ENCODE peak calls at places on chromosomes 7 and 10, in five cellular contexts. M is CD4-positive, CD25-positive, alpha-beta regulatory T cell; W is fibroblast of lung; A is GM23248; O is upper lobe of right lung. H is an unnamed sample. For H3K4me1 and H3K27me3, the result is how much of the 10 kb centered on the place peaks cover.

GRCh38 chr7:29394321-29394720 is 169.3 kb upstream of the PRR15 start:
- DNase-seq in M (no peak), W (no peak), A (no peak), O (no peak), H (no peak)

GRCh38 chr10:12489806-12490205 is 140.5 kb downstream of the CAMK1D start:
- DNase-seq in M (no peak), W (no peak), A (no peak), O (no peak), H (no peak)

GRCh38 chr10:130049244-130049643 is 61.4 kb downstream of the C10orf143 start:
- DNase-seq in M (no peak), W (no peak), A (no peak), O (no peak), H (no peak)

GRCh38 chr10:69786791-69787190 is 14.9 kb upstream of the COL13A1 start:
- DNase-seq in M (no peak), W (peak), A (peak), O (no peak), H (no peak)

GRCh38 chr10:113027574-113028392 is 77.7 kb downstream of the TCF7L2 start:
- DNase-seq in M (no peak), W (peak), A (peak), O (no peak), H (no peak)

GRCh38 chr7:27191716-27192545 is 6.9 kb upstream of the HOXA11 start:
- DNase-seq in M (no peak), W (no peak), A (no peak), O (peak), H (peak)

GRCh38 chr10:30918651-30919050 is 113.0 kb downstream of the ZNF438 start:
- DNase-seq in M (no peak), W (no peak), A (no peak), O (no peak), H (no peak)

GRCh38 chr10:90983940-90984549 is 63.2 kb upstream of the ANKRD1 start:
- DNase-seq in M (no peak), W (no peak), A (no peak), O (no peak), H (no peak)

GRCh38 chr10:13593560-13593959 is 6.8 kb downstream of the PRPF18 start:
- DNase-seq in M (no peak), W (no peak), A (peak), O (no peak), H (no peak)

GRCh38 chr10:104641150-104642000 is at the start of gene SORCS3:
- DNase-seq in M (no peak), W (no peak), A (peak), O (no peak), H (no peak)

GRCh38 chr7:27689045-27689877 is 26.6 kb upstream of the HIBADH start:
- DNase-seq in M (peak), W (no peak), A (peak), O (no peak), H (no peak)

GRCh38 chr7:4738711-4739527 is 36.5 kb upstream of the AP5Z1 start:
- DNase-seq in M (no peak), W (peak), A (peak), O (no peak), H (no peak)

GRCh38 chr10:6399241-6399701 is 180.8 kb downstream of the PRKCQ start:
- DNase-seq in M (no peak), W (peak), A (no peak), O (no peak), H (no peak)

GRCh38 chr10:48658243-48658888 is 26.3 kb upstream of the WDFY4 start:
- DNase-seq in M (peak), W (peak), A (peak), O (peak), H (peak)

GRCh38 chr10:67606572-67606971 is 89.4 kb downstream of the CTNNA3 start:
- DNase-seq in M (no peak), W (peak), A (peak), O (no peak), H (no peak)

GRCh38 chr7:37405603-37406122 is 43.0 kb downstream of the ELMO1 start:
- DNase-seq in M (no peak), W (no peak), A (no peak), O (no peak), H (no peak)

GRCh38 chr7:90655566-90655965 is 59.4 kb downstream of the CDK14 start:
- DNase-seq in M (no peak), W (peak), A (peak), O (no peak), H (no peak)

GRCh38 chr7:149701495-149702240 is 71.7 kb downstream of the ZNF467 start:
- DNase-seq in M (no peak), W (no peak), A (no peak), O (no peak), H (no peak)

GRCh38 chr7:1747004-1747801 is 77.1 kb downstream of the ELFN1 start:
- DNase-seq in M (no peak), W (no peak), A (no peak), O (no peak), H (no peak)

GRCh38 chr10:70918851-70919530 is 30.6 kb upstream of the PCBD1 start:
- DNase-seq in M (no peak), W (no peak), A (no peak), O (no peak), H (no peak)

GRCh38 chr10:85786401-85786899 is 580.1 kb downstream of the GRID1 start:
- DNase-seq in M (no peak), W (no peak), A (no peak), O (no peak), H (no peak)

GRCh38 chr7:148911626-148912025 is 27.5 kb upstream of the EZH2 start:
- DNase-seq in M (no peak), W (no peak), A (no peak), O (no peak), H (no peak)

GRCh38 chr7:25353744-25354143 is 125.5 kb upstream of the NPVF start:
- DNase-seq in M (no peak), W (no peak), A (no peak), O (no peak), H (no peak)

GRCh38 chr10:128457136-128457535 is 330.9 kb upstream of the MKI67 start:
- DNase-seq in M (no peak), W (no peak), A (no peak), O (no peak), H (no peak)

GRCh38 chr10:118958984-118959916 is 70.3 kb upstream of the NANOS1 start:
- DNase-seq in M (no peak), W (peak), A (peak), O (no peak), H (no peak)

DNA sequence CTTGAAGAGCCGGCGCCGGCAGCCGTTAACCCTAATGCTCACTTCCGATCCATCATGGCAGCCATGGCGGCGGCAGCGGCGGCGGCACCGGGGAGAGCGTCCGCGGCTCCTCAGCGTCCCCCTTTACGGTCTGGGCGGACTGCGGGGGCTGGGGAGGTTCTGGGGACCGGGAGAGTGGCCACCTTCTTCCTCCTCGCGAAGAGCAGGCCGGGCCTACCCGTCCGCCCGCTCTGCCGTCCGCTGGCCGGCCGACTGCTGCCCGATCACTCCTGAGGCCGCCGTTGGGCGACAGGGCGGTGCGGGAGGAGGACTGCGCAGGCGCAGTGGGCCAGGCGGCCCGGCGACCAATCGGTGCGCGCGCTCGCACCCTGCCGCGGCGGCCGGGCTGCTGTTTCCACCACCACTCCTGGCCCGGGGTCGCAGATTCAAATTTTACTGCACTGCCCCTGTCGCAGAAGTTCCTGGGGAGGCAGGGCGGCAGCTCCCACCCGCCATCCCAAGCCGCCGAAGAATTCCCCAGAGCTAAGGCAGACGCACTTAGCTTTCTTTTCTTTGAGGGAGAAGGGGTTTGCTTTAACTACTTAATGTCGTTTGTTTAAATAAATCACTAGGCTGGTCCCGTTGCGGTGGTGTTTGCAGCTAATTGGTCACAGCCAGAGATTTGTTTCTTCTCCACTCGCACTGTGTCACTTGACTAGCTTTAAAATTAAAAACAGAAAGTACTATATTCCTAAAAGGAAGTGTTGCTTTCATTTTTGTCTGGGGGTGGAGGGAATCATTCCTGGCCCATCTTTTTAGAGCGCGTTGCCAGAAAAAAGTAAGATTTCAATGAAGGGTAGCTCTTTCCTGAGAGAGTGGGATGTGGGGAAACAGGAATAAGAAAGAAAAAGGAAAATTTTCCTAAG is at the start of gene KIF5B:
- DNase-seq in M (peak), W (peak), A (peak), O (peak), H (peak)
- H3K4me1 ChIP-seq in M (under half), W (under half), A (under half), O (under half), H (under half)

GRCh38 chr10:133325392-133325760 is 11.3 kb downstream of the CALY start:
- DNase-seq in M (peak), W (no peak), A (peak), O (no peak), H (no peak)
- H3K27me3 ChIP-seq in M (under half), W (under half), A (under half), O (under half), H (under half)

GRCh38 chr10:22615101-22615500 is 99.3 kb downstream of the PIP4K2A start:
- DNase-seq in M (no peak), W (no peak), A (no peak), O (no peak), H (no peak)

GRCh38 chr10:22619111-22619510 is 95.3 kb downstream of the PIP4K2A start:
- DNase-seq in M (no peak), W (no peak), A (peak), O (no peak), H (no peak)

GRCh38 chr10:22618081-22618785 is 96.1 kb downstream of the PIP4K2A start:
- DNase-seq in M (no peak), W (no peak), A (peak), O (no peak), H (no peak)

GRCh38 chr10:22615819-22616499 is 98.4 kb downstream of the PIP4K2A start:
- DNase-seq in M (no peak), W (peak), A (no peak), O (peak), H (peak)

GRCh38 chr10:22617516-22617915 is 96.9 kb downstream of the PIP4K2A start:
- DNase-seq in M (no peak), W (no peak), A (no peak), O (no peak), H (no peak)
- H3K4me1 ChIP-seq in M (half or more), W (under half), A (half or more), O (half or more), H (half or more)

GRCh38 chr10:111078505-111079185 is 1.8 kb downstream of the ADRA2A start:
- DNase-seq in M (no peak), W (no peak), A (peak), O (no peak), H (no peak)
- H3K27me3 ChIP-seq in M (under half), W (under half), A (under half), O (half or more), H (under half)

H was measured in CD8-positive, alpha-beta T cell.